ENCODE peak calls at places on chromosomes 2 and 18, in four cellular contexts. E is right atrium auricular region, H is left lung, W is dorsolateral prefrontal cortex. D is an unnamed sample. For H3K27me3, the result is how much of the 10 kb centered on the place peaks cover.

GRCh38 chr18:69956655-69957054 is 9.0 kb upstream of the CD226 start:
- DNase-seq in W (no peak), H (no peak), E (no peak), D (no peak)

GRCh38 chr18:58895385-58895784 is 30.7 kb downstream of the ZNF532 start:
- DNase-seq in H (no peak), W (no peak), E (no peak), D (no peak)

GRCh38 chr18:37284260-37284659 is 281.3 kb downstream of the CELF4 start:
- DNase-seq in W (no peak), E (no peak), H (peak), D (no peak)

GRCh38 chr2:28648671-28649395 is 102.8 kb upstream of the PPP1CB start:
- DNase-seq in E (no peak), W (no peak), H (no peak), D (no peak)

GRCh38 chr18:36633961-36634412 is 194.8 kb downstream of the TPGS2 start:
- DNase-seq in H (no peak), E (no peak), W (no peak), D (no peak)

GRCh38 chr2:55302241-55302640 is 33.2 kb upstream of the MTIF2 start:
- DNase-seq in E (no peak), W (no peak), H (no peak), D (no peak)

GRCh38 chr2:99430614-99431258 is 59.1 kb downstream of the REV1 start:
- DNase-seq in H (no peak), W (no peak), E (no peak), D (no peak)

GRCh38 chr2:148508878-148509702 is 135.5 kb upstream of the EPC2 start:
- DNase-seq in H (peak), E (peak), W (peak), D (peak)

GRCh38 chr2:159711562-159712193 is 628 bp upstream of the MARCHF7 start:
- DNase-seq in H (no peak), E (no peak), W (no peak), D (no peak)

GRCh38 chr18:10140928-10141327 is 227.1 kb downstream of the VAPA start:
- DNase-seq in W (no peak), E (no peak), H (no peak), D (no peak)

GRCh38 chr2:128622916-128623620 is 304.4 kb upstream of the HS6ST1 start:
- DNase-seq in W (no peak), H (no peak), E (no peak), D (no peak)

GRCh38 chr18:46700026-46700425 is 43.0 kb upstream of the LOXHD1 start:
- DNase-seq in W (no peak), E (no peak), H (no peak), D (no peak)

GRCh38 chr2:172102159-172102857 is 392 bp downstream of the DLX2 start:
- DNase-seq in H (peak), E (no peak), W (no peak), D (peak)

GRCh38 chr2:28055325-28055970 is 164.9 kb downstream of the BABAM2 start:
- DNase-seq in E (no peak), H (no peak), W (no peak), D (no peak)

GRCh38 chr18:28855524-28855923 is 678.6 kb upstream of the CDH2 start:
- DNase-seq in H (no peak), E (no peak), W (no peak), D (no peak)

GRCh38 chr2:113061241-113061640 is 2.2 kb downstream of the IL36RN start:
- DNase-seq in W (no peak), E (peak), H (no peak), D (no peak)

GRCh38 chr2:190451561-190452176 is 43.5 kb downstream of the MFSD6 start:
- DNase-seq in H (no peak), E (no peak), W (no peak), D (no peak)

GRCh38 chr2:71685941-71686611 is 232.7 kb downstream of the DYSF start:
- DNase-seq in H (no peak), E (no peak), W (no peak), D (peak)

GRCh38 chr18:45785015-45785597 is 40.4 kb upstream of the SIGLEC15 start:
- DNase-seq in H (peak), E (no peak), W (no peak), D (no peak)

GRCh38 chr2:136025057-136025973 is 39.9 kb upstream of the DARS1 start:
- DNase-seq in H (peak), W (peak), E (peak), D (peak)

GRCh38 chr18:56748698-56749268 is 97.6 kb downstream of the WDR7 start:
- DNase-seq in W (no peak), H (no peak), E (no peak), D (no peak)

GRCh38 chr18:32308493-32309120 is 118.8 kb downstream of the MEP1B start:
- DNase-seq in H (no peak), E (no peak), W (no peak), D (no peak)

DNA sequence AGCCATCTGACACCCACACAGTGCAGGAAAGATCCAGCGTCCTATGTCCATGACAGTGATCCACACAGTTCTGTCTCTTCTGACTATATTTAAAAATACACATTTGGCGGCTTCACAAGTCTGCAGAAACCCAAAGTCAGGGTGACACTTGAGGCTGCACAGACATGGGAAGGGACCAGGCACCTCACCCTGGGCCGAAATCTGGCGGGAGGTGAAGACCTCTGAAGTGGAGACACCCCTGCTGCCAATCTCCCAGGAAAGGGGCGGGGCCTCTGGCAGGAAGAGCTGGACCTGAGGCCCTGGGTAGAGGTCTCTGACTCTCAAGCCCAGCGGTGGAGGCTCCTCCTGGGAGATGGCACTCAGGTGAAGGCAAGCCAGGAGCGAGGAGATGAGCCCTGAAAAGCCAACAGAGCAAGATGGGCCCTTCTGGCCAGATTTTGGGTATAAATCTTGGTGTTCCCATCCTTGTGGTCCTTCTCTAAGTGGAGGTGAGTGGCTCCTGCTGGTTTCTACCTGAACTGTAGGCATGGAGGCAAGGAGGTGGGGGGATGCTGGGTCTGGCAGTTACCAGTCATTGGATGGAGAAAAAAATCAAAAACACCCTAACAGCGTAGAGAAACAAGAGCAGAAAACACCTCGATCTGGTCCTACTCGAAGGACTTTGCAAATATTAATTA is 248.4 kb downstream of the HDAC4 start:
- DNase-seq in E (no peak), W (peak), H (peak), D (peak)
- H3K27ac ChIP-seq in E (peak), W (peak), H (no peak), D (no peak)

GRCh38 chr2:23404426-23404825 is 19.4 kb downstream of the KLHL29 start:
- DNase-seq in W (no peak), E (no peak), H (no peak), D (no peak)
- TF ChIP-seq CTCF in W (peak), E (peak), H (no peak), D (peak)

GRCh38 chr2:26520065-26520464 is 42.1 kb upstream of the OTOF start:
- DNase-seq in W (no peak), H (no peak), E (no peak), D (peak)

GRCh38 chr2:26523750-26524149 is 45.8 kb upstream of the OTOF start:
- DNase-seq in H (no peak), E (no peak), W (no peak), D (no peak)

GRCh38 chr2:26521054-26521912 is 43.4 kb upstream of the OTOF start:
- DNase-seq in H (no peak), E (no peak), W (no peak), D (peak)

GRCh38 chr2:26522325-26523120 is 44.6 kb upstream of the OTOF start:
- DNase-seq in E (no peak), W (no peak), H (no peak), D (no peak)

GRCh38 chr2:26521913-26522180 is 43.9 kb upstream of the OTOF start:
- DNase-seq in W (no peak), E (no peak), H (no peak), D (no peak)
- H3K27me3 ChIP-seq in W (under half), E (under half), H (under half), D (under half)

GRCh38 chr2:221455214-221455613 is 116.9 kb downstream of the EPHA4 start:
- DNase-seq in E (no peak), H (no peak), W (no peak), D (no peak)
- H3K27ac ChIP-seq in E (no peak), H (no peak), W (no peak), D (no peak)

DNA sequence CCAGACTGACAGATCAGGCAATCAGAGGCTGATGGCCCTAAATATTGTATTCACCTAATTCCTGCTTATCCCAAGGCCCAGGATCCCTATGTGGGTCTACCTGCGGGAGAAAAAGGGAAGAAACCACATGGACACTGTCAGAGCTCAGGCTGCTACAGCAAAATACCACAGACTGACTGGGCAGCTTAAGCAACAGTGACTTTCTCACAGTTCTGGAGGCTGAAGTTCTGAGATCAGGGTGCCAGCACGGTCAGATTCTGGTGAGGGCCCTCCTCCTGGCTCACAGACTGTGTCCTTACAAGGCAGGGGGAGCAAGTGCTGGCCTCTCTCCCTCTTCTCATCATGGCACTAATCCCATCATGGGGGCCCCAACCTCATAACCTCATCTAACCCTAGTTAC is 181.7 kb downstream of the TMEM163 start:
- DNase-seq in W (no peak), H (no peak), E (no peak), D (no peak)
- TF ChIP-seq CTCF in W (no peak), H (no peak), E (no peak), D (no peak)